ENCODE peak calls at places on chromosomes 13 and 19, in ten cellular contexts. Y is neural crest cell; L is CD8-positive, alpha-beta memory T cell; Z is stomach; P is Kasumi-1; Q is NCI-H1694; J is WTC11; A is stimulated activated effector memory CD8-positive, alpha-beta T cell treated with anti-CD3 and anti-CD28 coated beads, Interleukin-12 subunit alpha, Interleukin-12 subunit beta, amount 100 ng/mL, for 72 hours; V is neuronal stem cell; S is activated effector memory CD4-positive, alpha-beta T cell treated with anti-CD3 and anti-CD28 coated beads, Interleukin-2, amount 50 U/mL, for 16 hours. X is an unnamed sample.
A peak's percentile ranks its signal among the peaks of the same experiment; 100 is the strongest.

GRCh38 chr13:102402292-102402691 is 444 bp upstream of the FGF14 start:
- DNase-seq in J (peak; percentile 78), Z (no peak), V (peak; percentile 79), Y (peak; percentile 41), Q (no peak), A (no peak), P (no peak), S (peak; percentile 71), L (peak; percentile 20), X (no peak)

GRCh38 chr13:80469841-80470378 is 129.0 kb upstream of the SPRY2 start:
- DNase-seq in V (no peak), Y (no peak), Z (no peak), Q (no peak), L (no peak), S (no peak), J (no peak), A (no peak), P (peak; percentile 27), X (no peak)

GRCh38 chr19:3096267-3096901 is 2.2 kb downstream of the GNA11 start:
- DNase-seq in P (no peak), Q (no peak), Y (no peak), J (no peak), Z (no peak), S (no peak), A (no peak), L (no peak), V (no peak), X (no peak)

GRCh38 chr13:91406619-91407018 is 8.2 kb downstream of the GPC5 start:
- DNase-seq in A (peak; percentile 9), S (no peak), Q (peak; percentile 22), J (peak; percentile 53), P (peak; percentile 38), Y (peak; percentile 16), V (peak; percentile 30), Z (no peak), L (peak; percentile 7), X (no peak)

GRCh38 chr19:9309974-9310446 is 372 bp upstream of the ZNF699 start:
- DNase-seq in Z (peak; percentile 85), P (peak; percentile 94), L (no peak), J (peak; percentile 91), V (no peak), Q (peak; percentile 89), S (no peak), Y (no peak), A (no peak), X (no peak)

GRCh38 chr13:102682727-102683126 is 12.1 kb downstream of the METTL21C start:
- DNase-seq in Y (no peak), Z (no peak), A (no peak), Q (no peak), P (no peak), J (no peak), V (no peak), L (no peak), S (no peak), X (no peak)

GRCh38 chr13:99085139-99085845 is 107.4 kb upstream of the DOCK9 start:
- DNase-seq in A (no peak), Y (no peak), J (peak; percentile 30), P (no peak), S (peak; percentile 71), V (no peak), L (peak; percentile 46), Z (no peak), Q (no peak), X (peak; percentile 16)

GRCh38 chr19:54255105-54255775 is 1.8 kb downstream of the LILRB5 start:
- DNase-seq in P (no peak), S (no peak), L (no peak), Q (no peak), V (no peak), Y (no peak), A (no peak), J (no peak), Z (no peak), X (no peak)

GRCh38 chr13:50467156-50467814 is 376.2 kb downstream of the DLEU7 start:
- DNase-seq in Y (no peak), L (no peak), A (no peak), V (no peak), S (no peak), J (no peak), Q (no peak), P (no peak), Z (no peak), X (no peak)

GRCh38 chr13:100951031-100951430 is 276.4 kb upstream of the TMTC4 start:
- DNase-seq in Q (no peak), S (no peak), V (no peak), L (no peak), J (no peak), P (no peak), Z (no peak), Y (no peak), A (no peak), X (no peak)

X was measured in activated B cell treated with CpG ODN at 0.5 μM for 24 hours.